ENCODE peak calls at places on chromosomes 2 and 18, in five cellular contexts. One of them, this sample, is unnamed.

GRCh38 chr2:59885536-59885935 is 667.9 kb downstream of the BCL11A start:
- DNase-seq in heart left ventricle: peak
- DNase-seq in AG09309: no peak
- DNase-seq in fibroblast of the aortic adventitia: no peak
- DNase-seq in progenitor cell of endocrine pancreas: no peak
- DNase-seq in this sample: no peak

GRCh38 chr2:222160944-222161343 is 137.9 kb downstream of the PAX3 start:
- DNase-seq in fibroblast of the aortic adventitia: no peak
- DNase-seq in heart left ventricle: no peak
- DNase-seq in AG09309: no peak
- DNase-seq in progenitor cell of endocrine pancreas: no peak
- DNase-seq in this sample: no peak

GRCh38 chr2:239012936-239013669 is 165.2 kb downstream of the TWIST2 start:
- DNase-seq in heart left ventricle: no peak
- DNase-seq in progenitor cell of endocrine pancreas: no peak
- DNase-seq in fibroblast of the aortic adventitia: no peak
- DNase-seq in AG09309: no peak
- DNase-seq in this sample: no peak

GRCh38 chr2:207767461-207768167 is 2.1 kb downstream of the FZD5 start:
- DNase-seq in fibroblast of the aortic adventitia: no peak
- DNase-seq in progenitor cell of endocrine pancreas: peak
- DNase-seq in heart left ventricle: peak
- DNase-seq in AG09309: no peak
- DNase-seq in this sample: no peak

GRCh38 chr2:168482245-168482644 is 26.2 kb downstream of the CERS6 start:
- DNase-seq in heart left ventricle: no peak
- DNase-seq in AG09309: no peak
- DNase-seq in fibroblast of the aortic adventitia: no peak
- DNase-seq in progenitor cell of endocrine pancreas: no peak
- DNase-seq in this sample: no peak

GRCh38 chr18:32271649-32272324 is 81.9 kb downstream of the MEP1B start:
- DNase-seq in fibroblast of the aortic adventitia: peak
- DNase-seq in AG09309: peak
- DNase-seq in progenitor cell of endocrine pancreas: no peak
- DNase-seq in heart left ventricle: no peak
- DNase-seq in this sample: peak

GRCh38 chr2:43224131-43224570 is 2.3 kb downstream of the ZFP36L2 start:
- DNase-seq in AG09309: no peak
- DNase-seq in heart left ventricle: peak
- DNase-seq in fibroblast of the aortic adventitia: peak
- DNase-seq in progenitor cell of endocrine pancreas: peak
- DNase-seq in this sample: peak

GRCh38 chr2:189799531-189799930 is 15.3 kb downstream of the PMS1 start:
- DNase-seq in AG09309: no peak
- DNase-seq in heart left ventricle: no peak
- DNase-seq in progenitor cell of endocrine pancreas: no peak
- DNase-seq in fibroblast of the aortic adventitia: peak
- DNase-seq in this sample: no peak

GRCh38 chr2:231200805-231201474 is 2.5 kb downstream of the ARMC9 start:
- DNase-seq in AG09309: no peak
- DNase-seq in fibroblast of the aortic adventitia: peak
- DNase-seq in heart left ventricle: no peak
- DNase-seq in progenitor cell of endocrine pancreas: no peak
- DNase-seq in this sample: no peak

GRCh38 chr2:233023761-233024410 is 8.6 kb upstream of the NEU2 start:
- DNase-seq in fibroblast of the aortic adventitia: no peak
- DNase-seq in heart left ventricle: no peak
- DNase-seq in progenitor cell of endocrine pancreas: no peak
- DNase-seq in AG09309: no peak
- DNase-seq in this sample: no peak

GRCh38 chr18:70827632-70828031 is 538.8 kb downstream of the SOCS6 start:
- DNase-seq in fibroblast of the aortic adventitia: no peak
- DNase-seq in progenitor cell of endocrine pancreas: no peak
- DNase-seq in heart left ventricle: no peak
- DNase-seq in AG09309: no peak
- DNase-seq in this sample: no peak

GRCh38 chr18:58800582-58800981 is 64.1 kb upstream of the ZNF532 start:
- DNase-seq in AG09309: no peak
- DNase-seq in progenitor cell of endocrine pancreas: no peak
- DNase-seq in fibroblast of the aortic adventitia: no peak
- DNase-seq in heart left ventricle: no peak
- DNase-seq in this sample: peak

GRCh38 chr2:191396794-191397193 is 151.6 kb downstream of the MYO1B start:
- DNase-seq in AG09309: no peak
- DNase-seq in heart left ventricle: no peak
- DNase-seq in fibroblast of the aortic adventitia: no peak
- DNase-seq in progenitor cell of endocrine pancreas: no peak
- DNase-seq in this sample: no peak

GRCh38 chr2:144079808-144080207 is 440.1 kb downstream of the ZEB2 start:
- DNase-seq in progenitor cell of endocrine pancreas: no peak
- DNase-seq in heart left ventricle: no peak
- DNase-seq in fibroblast of the aortic adventitia: no peak
- DNase-seq in AG09309: no peak
- DNase-seq in this sample: no peak

GRCh38 chr2:186365406-186365805 is 120.7 kb upstream of the ZC3H15 start:
- DNase-seq in fibroblast of the aortic adventitia: peak
- DNase-seq in heart left ventricle: no peak
- DNase-seq in progenitor cell of endocrine pancreas: no peak
- DNase-seq in AG09309: no peak
- DNase-seq in this sample: no peak

GRCh38 chr2:142094233-142094632 is 36.6 kb downstream of the LRP1B start:
- DNase-seq in AG09309: no peak
- DNase-seq in heart left ventricle: no peak
- DNase-seq in progenitor cell of endocrine pancreas: no peak
- DNase-seq in fibroblast of the aortic adventitia: no peak
- DNase-seq in this sample: no peak

GRCh38 chr2:218218409-218219185 is 1.6 kb downstream of the ARPC2 start:
- DNase-seq in progenitor cell of endocrine pancreas: no peak
- DNase-seq in heart left ventricle: no peak
- DNase-seq in AG09309: no peak
- DNase-seq in fibroblast of the aortic adventitia: peak
- DNase-seq in this sample: peak

GRCh38 chr2:185035906-185036305 is 437.6 kb downstream of the ZNF804A start:
- DNase-seq in progenitor cell of endocrine pancreas: no peak
- DNase-seq in heart left ventricle: no peak
- DNase-seq in fibroblast of the aortic adventitia: no peak
- DNase-seq in AG09309: no peak
- DNase-seq in this sample: no peak

GRCh38 chr2:100767810-100768806 is 51.8 kb upstream of the NPAS2 start:
- DNase-seq in fibroblast of the aortic adventitia: no peak
- DNase-seq in AG09309: no peak
- DNase-seq in heart left ventricle: no peak
- DNase-seq in progenitor cell of endocrine pancreas: no peak
- DNase-seq in this sample: no peak

GRCh38 chr2:174881678-174882077 is 117.4 kb upstream of the CHRNA1 start:
- DNase-seq in AG09309: no peak
- DNase-seq in heart left ventricle: no peak
- DNase-seq in fibroblast of the aortic adventitia: no peak
- DNase-seq in progenitor cell of endocrine pancreas: no peak
- DNase-seq in this sample: no peak

GRCh38 chr2:111671426-111672150 is 212.4 kb downstream of the ANAPC1 start:
- DNase-seq in progenitor cell of endocrine pancreas: no peak
- DNase-seq in fibroblast of the aortic adventitia: peak
- DNase-seq in AG09309: no peak
- DNase-seq in heart left ventricle: peak
- DNase-seq in this sample: no peak

GRCh38 chr2:227766361-227766883 is 20.7 kb downstream of the SCYGR8 start:
- DNase-seq in AG09309: peak
- DNase-seq in progenitor cell of endocrine pancreas: peak
- DNase-seq in fibroblast of the aortic adventitia: peak
- DNase-seq in heart left ventricle: peak
- DNase-seq in this sample: peak

GRCh38 chr2:231917280-231918088 is 8.7 kb downstream of the NPPC start:
- DNase-seq in progenitor cell of endocrine pancreas: no peak
- DNase-seq in heart left ventricle: peak
- DNase-seq in fibroblast of the aortic adventitia: peak
- DNase-seq in AG09309: no peak
- DNase-seq in this sample: no peak

GRCh38 chr18:37252854-37253396 is 312.7 kb downstream of the CELF4 start:
- DNase-seq in fibroblast of the aortic adventitia: no peak
- DNase-seq in progenitor cell of endocrine pancreas: no peak
- DNase-seq in AG09309: no peak
- DNase-seq in heart left ventricle: no peak
- DNase-seq in this sample: no peak

GRCh38 chr2:67008114-67008513 is 389.0 kb upstream of the ETAA1 start:
- DNase-seq in progenitor cell of endocrine pancreas: no peak
- DNase-seq in fibroblast of the aortic adventitia: peak
- DNase-seq in heart left ventricle: no peak
- DNase-seq in AG09309: no peak
- DNase-seq in this sample: no peak

GRCh38 chr2:67006373-67006960 is 390.7 kb upstream of the ETAA1 start:
- DNase-seq in heart left ventricle: no peak
- DNase-seq in AG09309: no peak
- DNase-seq in progenitor cell of endocrine pancreas: no peak
- DNase-seq in fibroblast of the aortic adventitia: no peak
- DNase-seq in this sample: no peak

GRCh38 chr2:67002618-67003371 is 394.3 kb upstream of the ETAA1 start:
- DNase-seq in heart left ventricle: no peak
- DNase-seq in progenitor cell of endocrine pancreas: no peak
- DNase-seq in fibroblast of the aortic adventitia: no peak
- DNase-seq in AG09309: no peak
- DNase-seq in this sample: no peak
- TF ChIP-seq CTCF in heart left ventricle: no peak
- TF ChIP-seq CTCF in progenitor cell of endocrine pancreas: peak
- TF ChIP-seq CTCF in fibroblast of the aortic adventitia: peak
- TF ChIP-seq CTCF in AG09309: no peak
- TF ChIP-seq CTCF in this sample: no peak

GRCh38 chr18:48955528-48956261 is 4.9 kb upstream of the SMAD7 start:
- DNase-seq in progenitor cell of endocrine pancreas: no peak
- DNase-seq in AG09309: no peak
- DNase-seq in fibroblast of the aortic adventitia: peak
- DNase-seq in heart left ventricle: peak
- DNase-seq in this sample: no peak
- TF ChIP-seq CTCF in progenitor cell of endocrine pancreas: no peak
- TF ChIP-seq CTCF in AG09309: no peak
- TF ChIP-seq CTCF in fibroblast of the aortic adventitia: peak
- TF ChIP-seq CTCF in heart left ventricle: no peak
- TF ChIP-seq CTCF in this sample: no peak

DNA sequence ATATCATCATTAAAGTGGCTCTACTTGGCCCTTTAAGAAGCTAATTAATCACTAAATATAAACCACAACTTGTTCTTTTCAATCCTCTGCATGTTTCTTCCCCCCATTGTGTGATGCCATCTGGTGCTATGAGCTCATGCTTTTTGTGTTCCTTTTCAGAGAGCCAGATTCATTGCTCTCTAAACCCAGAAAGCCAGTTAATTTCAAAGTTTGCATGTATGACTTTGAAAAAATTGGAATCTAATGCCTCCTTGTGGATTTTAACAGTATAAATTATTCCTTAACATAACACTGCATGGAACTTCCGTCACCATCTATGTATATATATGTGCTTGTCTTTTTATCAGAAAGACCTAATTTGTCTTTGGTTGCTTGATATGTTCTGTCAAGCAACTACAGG is 31.1 kb downstream of the TMEM178A start:
- DNase-seq in AG09309: peak
- DNase-seq in fibroblast of the aortic adventitia: peak
- DNase-seq in progenitor cell of endocrine pancreas: no peak
- DNase-seq in heart left ventricle: no peak
- DNase-seq in this sample: no peak
- TF ChIP-seq CTCF in AG09309: peak
- TF ChIP-seq CTCF in fibroblast of the aortic adventitia: peak
- TF ChIP-seq CTCF in progenitor cell of endocrine pancreas: no peak
- TF ChIP-seq CTCF in heart left ventricle: peak
- TF ChIP-seq CTCF in this sample: no peak

GRCh38 chr2:173750332-173750731 is 214.8 kb downstream of the SP3 start:
- DNase-seq in progenitor cell of endocrine pancreas: no peak
- DNase-seq in AG09309: peak
- DNase-seq in fibroblast of the aortic adventitia: peak
- DNase-seq in heart left ventricle: peak
- DNase-seq in this sample: no peak
- TF ChIP-seq CTCF in progenitor cell of endocrine pancreas: no peak
- TF ChIP-seq CTCF in AG09309: peak
- TF ChIP-seq CTCF in fibroblast of the aortic adventitia: peak
- TF ChIP-seq CTCF in heart left ventricle: peak
- TF ChIP-seq CTCF in this sample: no peak

DNA sequence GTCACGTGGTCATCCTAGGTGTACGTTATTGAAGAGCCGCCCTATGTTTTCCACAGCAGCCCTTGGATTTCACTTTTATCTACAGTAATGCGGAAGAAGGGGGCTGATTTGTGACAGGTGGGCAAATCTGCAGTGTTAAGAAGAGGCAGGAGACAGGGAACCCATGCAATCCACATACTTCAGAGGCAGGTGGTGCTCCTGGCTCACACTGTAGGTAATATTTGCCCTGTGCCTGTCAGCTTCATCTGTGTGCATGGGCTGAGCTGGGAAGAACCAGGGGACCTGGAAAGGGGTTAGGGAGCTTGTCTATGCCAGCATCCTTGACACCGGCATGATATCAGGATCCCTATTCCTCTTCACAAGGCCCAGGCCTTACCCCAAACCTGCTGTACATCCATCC is 183.9 kb downstream of the SH3RF3 start:
- DNase-seq in progenitor cell of endocrine pancreas: no peak
- DNase-seq in heart left ventricle: no peak
- DNase-seq in fibroblast of the aortic adventitia: no peak
- DNase-seq in AG09309: no peak
- DNase-seq in this sample: no peak
- TF ChIP-seq CTCF in progenitor cell of endocrine pancreas: no peak
- TF ChIP-seq CTCF in heart left ventricle: no peak
- TF ChIP-seq CTCF in fibroblast of the aortic adventitia: no peak
- TF ChIP-seq CTCF in AG09309: no peak
- TF ChIP-seq CTCF in this sample: no peak

GRCh38 chr2:10239561-10239967 is 63.1 kb upstream of the HPCAL1 start:
- DNase-seq in AG09309: no peak
- DNase-seq in progenitor cell of endocrine pancreas: no peak
- DNase-seq in fibroblast of the aortic adventitia: no peak
- DNase-seq in heart left ventricle: no peak
- DNase-seq in this sample: no peak
- TF ChIP-seq CTCF in AG09309: peak
- TF ChIP-seq CTCF in progenitor cell of endocrine pancreas: peak
- TF ChIP-seq CTCF in fibroblast of the aortic adventitia: no peak
- TF ChIP-seq CTCF in heart left ventricle: no peak
- TF ChIP-seq CTCF in this sample: no peak

DNA sequence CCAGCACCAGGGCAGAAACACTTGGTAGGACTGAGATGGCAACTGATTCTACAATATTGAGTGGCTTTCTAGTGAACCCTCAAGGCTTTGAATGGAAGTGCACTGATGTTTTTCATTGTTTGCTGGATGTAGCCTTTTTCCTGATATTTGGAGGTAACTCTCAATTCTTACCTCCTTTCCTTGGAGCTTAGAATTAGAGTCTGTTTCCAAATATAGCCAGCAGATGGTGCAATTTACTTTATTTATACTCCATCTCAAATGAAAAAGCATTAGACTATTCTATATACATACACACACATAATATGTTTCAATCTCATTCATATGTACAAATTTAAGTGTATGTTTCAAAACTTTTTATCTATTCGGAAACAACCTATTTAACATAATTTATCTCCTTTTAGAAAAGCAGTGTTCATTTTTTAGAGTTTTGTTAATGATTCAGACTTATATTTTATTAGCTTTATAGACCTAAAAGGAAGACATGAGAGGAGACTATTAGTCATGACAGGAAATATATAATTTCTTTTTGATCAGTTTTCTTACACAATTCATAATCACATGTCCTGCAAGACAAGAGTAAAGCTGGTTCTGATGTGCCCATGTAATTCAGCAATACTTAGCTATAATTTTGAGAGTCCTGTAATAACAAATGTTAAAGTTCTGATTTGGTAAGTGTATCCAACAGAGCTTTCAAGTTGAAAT is 124.8 kb downstream of the NUP35 start:
- DNase-seq in fibroblast of the aortic adventitia: peak
- DNase-seq in heart left ventricle: no peak
- DNase-seq in progenitor cell of endocrine pancreas: no peak
- DNase-seq in AG09309: no peak
- DNase-seq in this sample: peak
- TF ChIP-seq CTCF in fibroblast of the aortic adventitia: peak
- TF ChIP-seq CTCF in heart left ventricle: peak
- TF ChIP-seq CTCF in progenitor cell of endocrine pancreas: peak
- TF ChIP-seq CTCF in AG09309: peak
- TF ChIP-seq CTCF in this sample: peak

This sample was measured in GM10248.